ENCODE peak calls at places on chromosomes 7 and 10, in eight cellular contexts. A is RWPE1, C is MCF 10A, H is transverse colon, W is HCT116, R is neural crest cell, Z is tibial nerve, E is A549. T is an unnamed sample.

GRCh38 chr10:94098916-94099315 is 105.2 kb downstream of the PLCE1 start:
- DNase-seq in A (no peak), C (no peak), H (no peak), W (no peak), R (no peak), Z (no peak), E (no peak), T (no peak)

GRCh38 chr10:124605856-124606812 is 138.0 kb downstream of the FAM53B start:
- DNase-seq in A (no peak), C (no peak), H (no peak), W (no peak), R (no peak), Z (no peak), E (no peak), T (no peak)

GRCh38 chr7:68078311-68078710 is 1081.7 kb downstream of the TYW1 start:
- DNase-seq in A (no peak), C (no peak), H (no peak), W (no peak), R (no peak), Z (no peak), E (no peak), T (no peak)

GRCh38 chr7:113796557-113796956 is 122.3 kb downstream of the PPP1R3A start:
- DNase-seq in A (peak; percentile 14), C (peak; percentile 86), H (no peak), W (no peak), R (no peak), Z (no peak), E (no peak), T (no peak)

GRCh38 chr7:92159-92767 is 100.1 kb upstream of the FAM20C start:
- DNase-seq in A (no peak), C (no peak), H (no peak), W (no peak), R (no peak), Z (no peak), E (no peak), T (no peak)

GRCh38 chr7:48087349-48087748 is 1.7 kb upstream of the UPP1 start:
- DNase-seq in A (no peak), C (peak; percentile 75), H (no peak), W (no peak), R (no peak), Z (no peak), E (no peak), T (no peak)

GRCh38 chr10:75596930-75597629 is 165.7 kb downstream of the LRMDA start:
- DNase-seq in A (no peak), C (no peak), H (no peak), W (no peak), R (no peak), Z (no peak), E (no peak), T (no peak)

GRCh38 chr7:36639826-36640225 is 84.5 kb downstream of the AOAH start:
- DNase-seq in A (no peak), C (no peak), H (peak; percentile 48), W (no peak), R (no peak), Z (no peak), E (no peak), T (no peak)

GRCh38 chr7:138981332-138982203 is at the start of gene KIAA1549:
- DNase-seq in A (peak; percentile 66), C (peak; percentile 65), H (peak; percentile 71), W (peak; percentile 12), R (peak; percentile 51), Z (no peak), E (peak; percentile 67), T (no peak)

GRCh38 chr7:138978541-138979184 is 2.5 kb downstream of the KIAA1549 start:
- DNase-seq in A (no peak), C (no peak), H (no peak), W (no peak), R (no peak), Z (no peak), E (no peak), T (no peak)

GRCh38 chr7:138980575-138981285 is 459 bp downstream of the KIAA1549 start:
- DNase-seq in A (peak; percentile 6), C (peak; percentile 18), H (no peak), W (no peak), R (peak; percentile 40), Z (no peak), E (no peak), T (no peak)

GRCh38 chr7:138979988-138980574 is 1.1 kb downstream of the KIAA1549 start:
- DNase-seq in A (peak; percentile 9), C (no peak), H (no peak), W (no peak), R (no peak), Z (no peak), E (no peak), T (no peak)

GRCh38 chr7:138979226-138979979 is 1.8 kb downstream of the KIAA1549 start:
- DNase-seq in A (no peak), C (peak; percentile 21), H (no peak), W (peak; percentile 10), R (no peak), Z (no peak), E (peak; percentile 49), T (no peak)
- TF ChIP-seq CTCF in A (no peak), C (no peak), H (peak; percentile 14), W (no peak), R (peak; percentile 47), Z (no peak), E (no peak), T (peak; percentile 37)

GRCh38 chr10:132609211-132609610 is 71.6 kb downstream of the INPP5A start:
- DNase-seq in A (no peak), C (no peak), H (no peak), W (no peak), R (no peak), Z (no peak), E (no peak), T (no peak)

GRCh38 chr10:132608511-132609195 is 71.1 kb downstream of the INPP5A start:
- DNase-seq in A (no peak), C (no peak), H (no peak), W (no peak), R (no peak), Z (no peak), E (no peak), T (peak; percentile 85)

GRCh38 chr10:132611986-132612385 is 74.4 kb downstream of the INPP5A start:
- DNase-seq in A (no peak), C (no peak), H (no peak), W (no peak), R (no peak), Z (no peak), E (no peak), T (no peak)

GRCh38 chr10:132611026-132611910 is 73.7 kb downstream of the INPP5A start:
- DNase-seq in A (no peak), C (no peak), H (no peak), W (no peak), R (no peak), Z (no peak), E (no peak), T (no peak)

DNA sequence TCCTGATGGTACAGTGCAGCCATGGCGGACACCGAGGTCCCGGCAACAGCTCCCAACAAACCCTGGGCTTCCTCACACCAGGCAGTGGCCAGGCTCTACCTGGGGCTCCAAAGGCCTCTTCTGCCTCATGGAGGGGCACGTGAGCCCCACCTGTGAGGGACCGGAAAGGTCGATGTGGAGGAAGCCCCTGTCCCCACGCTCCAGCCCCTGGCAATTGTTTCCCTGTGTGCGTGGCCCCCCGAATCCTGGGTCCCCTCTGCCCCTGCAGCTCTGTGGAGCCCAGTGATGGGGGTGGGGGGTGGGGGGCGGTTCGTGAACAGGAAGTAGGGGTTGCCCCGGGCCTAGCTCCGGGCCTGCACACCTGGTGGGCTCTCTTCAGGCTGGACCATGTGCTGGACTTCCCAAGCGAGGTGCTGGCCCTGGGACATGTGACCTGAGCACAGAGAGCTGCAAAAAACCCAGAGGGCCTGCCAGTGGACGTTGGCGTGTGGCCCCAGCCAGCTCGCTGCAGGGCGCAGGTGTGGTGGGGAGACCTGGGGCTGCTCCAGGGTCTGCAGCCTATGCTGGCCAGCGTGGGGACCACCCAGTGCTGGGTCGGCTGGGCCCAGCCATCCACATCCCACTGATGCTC is 72.6 kb downstream of the INPP5A start:
- DNase-seq in A (no peak), C (no peak), H (no peak), W (no peak), R (no peak), Z (no peak), E (no peak), T (peak; percentile 78)
- TF ChIP-seq CTCF in A (no peak), C (no peak), H (no peak), W (no peak), R (no peak), Z (no peak), E (no peak), T (no peak)

GRCh38 chr10:102120142-102120986 is at the start of gene LDB1:
- DNase-seq in A (peak; percentile 81), C (peak; percentile 74), H (peak; percentile 81), W (peak; percentile 65), R (peak; percentile 77), Z (peak; percentile 67), E (peak; percentile 81), T (no peak)
- TF ChIP-seq CTCF in A (no peak), C (no peak), H (peak; percentile 7), W (peak; percentile 7), R (no peak), Z (peak; percentile 14), E (peak; percentile 4), T (peak; percentile 48)

DNA sequence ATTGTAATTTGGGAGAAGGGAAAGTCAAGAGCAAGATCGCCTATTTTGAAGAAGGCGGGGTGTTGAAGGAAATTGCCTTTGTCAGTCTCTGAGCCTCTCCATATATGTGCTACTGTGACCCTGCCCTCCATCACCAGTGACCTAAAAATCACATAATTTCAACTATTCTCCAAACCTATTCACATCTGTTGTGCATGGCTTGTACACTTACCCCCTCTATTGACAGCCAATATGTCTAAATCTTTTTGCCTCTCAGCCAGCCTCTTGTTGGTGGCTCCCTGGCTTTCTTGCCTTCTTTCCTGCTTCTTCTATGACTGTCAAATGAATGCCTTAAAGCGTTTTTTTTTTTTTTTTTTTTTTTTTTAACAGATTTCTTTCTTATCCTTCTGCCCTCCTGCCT is 295.6 kb downstream of the AUTS2 start:
- DNase-seq in A (no peak), C (no peak), H (no peak), W (no peak), R (no peak), Z (no peak), E (no peak), T (no peak)
- TF ChIP-seq CTCF in A (no peak), C (no peak), H (no peak), W (no peak), R (peak; percentile 48), Z (peak; percentile 31), E (peak; percentile 52), T (peak; percentile 80)

T was measured in chondrocyte.